ENCODE peak calls at places on chromosome 4, in four cellular contexts. O is adrenal gland, R is psoas muscle, Y is colonic mucosa. A is an unnamed sample.

GRCh38 chr4:70938087-70938486 is 35.9 kb downstream of the MOB1B start:
- DNase-seq in O (no peak), R (no peak), Y (no peak), A (no peak)

GRCh38 chr4:57355066-57355465 is 244.9 kb upstream of the IGFBP7 start:
- DNase-seq in O (no peak), R (no peak), Y (no peak), A (no peak)

GRCh38 chr4:78363031-78363430 is 188.5 kb upstream of the ANXA3 start:
- DNase-seq in O (no peak), R (no peak), Y (no peak), A (no peak)

GRCh38 chr4:89277412-89277811 is 30.2 kb downstream of the GPRIN3 start:
- DNase-seq in O (no peak), R (no peak), Y (no peak), A (no peak)

GRCh38 chr4:3516061-3516835 is 16.0 kb downstream of the LRPAP1 start:
- DNase-seq in O (no peak), R (no peak), Y (no peak), A (no peak)

GRCh38 chr4:48939785-48940184 is 33.2 kb upstream of the OCIAD2 start:
- DNase-seq in O (peak; percentile 75), R (no peak), Y (no peak), A (no peak)

GRCh38 chr4:84403656-84404055 is 95.4 kb downstream of the NKX6-1 start:
- DNase-seq in O (no peak), R (no peak), Y (no peak), A (no peak)

GRCh38 chr4:150593996-150594395 is 12.0 kb downstream of the MAB21L2 start:
- DNase-seq in O (no peak), R (no peak), Y (no peak), A (no peak)

GRCh38 chr4:82561745-82562552 is at the start of gene TMEM150C:
- DNase-seq in O (peak; percentile 48), R (peak; percentile 28), Y (peak; percentile 26), A (peak; percentile 53)

GRCh38 chr4:78184584-78184983 is 127.5 kb downstream of the FRAS1 start:
- DNase-seq in O (no peak), R (no peak), Y (no peak), A (no peak)

GRCh38 chr4:141065872-141066271 is 67.4 kb downstream of the RNF150 start:
- DNase-seq in O (no peak), R (no peak), Y (no peak), A (no peak)

GRCh38 chr4:107740950-107741701 is 21.1 kb upstream of the PAPSS1 start:
- DNase-seq in O (peak; percentile 71), R (peak; percentile 49), Y (no peak), A (no peak)

GRCh38 chr4:16448240-16448639 is 222.0 kb upstream of the TAPT1 start:
- DNase-seq in O (no peak), R (no peak), Y (no peak), A (no peak)

GRCh38 chr4:78612398-78613005 is 60.9 kb downstream of the ANXA3 start:
- DNase-seq in O (peak; percentile 29), R (no peak), Y (peak; percentile 42), A (peak; percentile 61)

GRCh38 chr4:4428966-4429875 is 42.3 kb downstream of the NSG1 start:
- DNase-seq in O (no peak), R (no peak), Y (no peak), A (no peak)

GRCh38 chr4:27084685-27085356 is 224.2 kb downstream of the STIM2 start:
- DNase-seq in O (no peak), R (peak; percentile 27), Y (peak; percentile 18), A (peak; percentile 30)

GRCh38 chr4:65670331-65671031 is at the start of gene EPHA5:
- DNase-seq in O (peak; percentile 21), R (peak; percentile 40), Y (peak; percentile 19), A (no peak)

GRCh38 chr4:14096406-14096965 is 469.0 kb upstream of the BOD1L1 start:
- DNase-seq in O (no peak), R (no peak), Y (no peak), A (no peak)

GRCh38 chr4:121764702-121765367 is at the start of gene SMIM43:
- DNase-seq in O (no peak), R (no peak), Y (no peak), A (no peak)
- H3K4me3 ChIP-seq in O (no peak within 1 kb of the TSS), R (peak within 1 kb of the TSS; percentile 63), Y (no peak within 1 kb of the TSS), A (no peak within 1 kb of the TSS)

DNA sequence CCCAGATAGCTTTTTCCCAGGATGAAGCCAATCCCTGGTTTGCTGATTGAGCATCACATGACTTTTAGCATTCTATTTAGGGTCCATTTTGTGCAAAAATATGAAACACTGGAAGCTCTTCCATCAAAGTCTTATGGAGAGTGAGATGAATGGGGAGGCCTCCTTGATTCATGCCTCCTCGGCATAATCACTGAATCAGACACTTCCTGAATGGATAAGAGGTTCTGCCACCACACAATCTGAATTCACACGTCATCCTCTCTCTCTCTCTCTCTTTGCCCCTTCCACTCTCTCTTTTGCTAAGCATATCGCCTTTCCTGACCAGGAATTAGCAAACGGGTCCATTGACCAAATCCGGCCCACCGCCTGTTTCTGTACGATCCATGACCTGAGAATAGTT is 68.7 kb downstream of the CRMP1 start:
- DNase-seq in O (no peak), R (no peak), Y (no peak), A (no peak)
- H3K36me3 ChIP-seq in O (no peaks in the 10 kb centered on the region), R (no peaks in the 10 kb centered on the region), Y (no peaks in the 10 kb centered on the region), A (no peaks in the 10 kb centered on the region)

GRCh38 chr4:88163286-88163685 is 4.8 kb upstream of the ABCG2 start:
- DNase-seq in O (no peak), R (no peak), Y (no peak), A (no peak)
- H3K4me3 ChIP-seq in O (no peak overlapping the region), R (no peak overlapping the region), Y (no peak overlapping the region), A (no peak overlapping the region)

DNA sequence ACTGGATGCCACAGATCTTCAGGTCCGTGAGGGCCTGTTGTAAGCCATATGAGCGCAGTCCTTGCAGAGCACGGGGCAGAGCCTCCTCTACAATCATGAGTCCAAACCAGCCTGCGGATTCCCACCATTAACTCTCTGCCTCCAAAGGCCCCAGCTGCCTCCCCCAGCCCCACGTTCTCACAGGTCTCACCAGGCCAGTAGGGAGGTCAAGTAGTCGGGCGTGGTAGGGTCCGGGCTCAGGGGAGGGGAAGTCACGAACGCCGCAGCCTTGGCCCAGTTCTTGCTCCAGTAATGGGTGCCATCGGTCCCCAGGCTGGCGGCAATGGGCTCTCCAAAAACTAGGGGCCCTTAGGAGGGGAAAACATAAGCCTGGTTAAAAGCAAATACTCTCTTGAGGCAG is 53.6 kb downstream of the CRMP1 start:
- DNase-seq in O (no peak), R (no peak), Y (no peak), A (no peak)
- H3K36me3 ChIP-seq in O (no peaks in the 10 kb centered on the region), R (no peaks in the 10 kb centered on the region), Y (no peaks in the 10 kb centered on the region), A (no peaks in the 10 kb centered on the region)

GRCh38 chr4:23891064-23891421 is 1.2 kb upstream of the PPARGC1A start:
- DNase-seq in O (no peak), R (no peak), Y (no peak), A (no peak)

GRCh38 chr4:23888421-23889319 is 1.2 kb downstream of the PPARGC1A start:
- DNase-seq in O (peak; percentile 60), R (no peak), Y (peak; percentile 60), A (no peak)

GRCh38 chr4:23889814-23890269 is at the start of gene PPARGC1A:
- DNase-seq in O (peak; percentile 61), R (peak; percentile 51), Y (peak; percentile 87), A (peak; percentile 74)

GRCh38 chr4:23889368-23889767 is 479 bp downstream of the PPARGC1A start:
- DNase-seq in O (no peak), R (no peak), Y (no peak), A (no peak)

GRCh38 chr4:23890369-23891063 is 669 bp upstream of the PPARGC1A start:
- DNase-seq in O (no peak), R (no peak), Y (no peak), A (no peak)
- H3K4me3 ChIP-seq in O (no peak overlapping the region), R (peak overlapping the region; percentile 76), Y (peak overlapping the region; percentile 49), A (no peak overlapping the region)

GRCh38 chr4:128281354-128281753 is 6.3 kb downstream of the PGRMC2 start:
- DNase-seq in O (no peak), R (no peak), Y (no peak), A (no peak)
- H3K36me3 ChIP-seq in O (no peaks in the 10 kb centered on the region), R (no peaks in the 10 kb centered on the region), Y (no peaks in the 10 kb centered on the region), A (no peaks in the 10 kb centered on the region)

GRCh38 chr4:129804458-129804981 is 708.6 kb downstream of the C4orf33 start:
- DNase-seq in O (no peak), R (no peak), Y (no peak), A (no peak)

GRCh38 chr4:129806986-129807385 is 711.0 kb downstream of the C4orf33 start:
- DNase-seq in O (no peak), R (no peak), Y (no peak), A (no peak)

GRCh38 chr4:129808242-129808641 is 712.3 kb downstream of the C4orf33 start:
- DNase-seq in O (no peak), R (no peak), Y (no peak), A (no peak)
- H3K4me3 ChIP-seq in O (no peak overlapping the region), R (no peak overlapping the region), Y (no peak overlapping the region), A (no peak overlapping the region)

GRCh38 chr4:21790437-21791029 is 158.0 kb downstream of the KCNIP4 start:
- DNase-seq in O (no peak), R (no peak), Y (no peak), A (no peak)
- H3K36me3 ChIP-seq in O (no peaks in the 10 kb centered on the region), R (no peaks in the 10 kb centered on the region), Y (no peaks in the 10 kb centered on the region), A (no peaks in the 10 kb centered on the region)

A was measured in mucosa of descending colon.